ENCODE peak calls at places on chromosome 2, in eight cellular contexts. One of them, this sample, is unnamed.

GRCh38 chr2:197873293-197873701 is 68.9 kb downstream of the PLCL1 start:
- DNase-seq in tibial artery: no peak
- DNase-seq in BE2C: peak; percentile 16
- DNase-seq in heart left ventricle: peak; percentile 35
- DNase-seq in transverse colon: no peak
- DNase-seq in aorta: no peak
- DNase-seq in fibroblast of lung: peak; percentile 86
- DNase-seq in body of pancreas: no peak
- DNase-seq in this sample: no peak

GRCh38 chr2:200479617-200480292 is 30.1 kb downstream of the KCTD18 start:
- DNase-seq in tibial artery: no peak
- DNase-seq in BE2C: no peak
- DNase-seq in heart left ventricle: no peak
- DNase-seq in transverse colon: no peak
- DNase-seq in aorta: no peak
- DNase-seq in fibroblast of lung: peak; percentile 80
- DNase-seq in body of pancreas: no peak
- DNase-seq in this sample: no peak

GRCh38 chr2:228700638-228701037 is 519.2 kb upstream of the SPHKAP start:
- DNase-seq in tibial artery: no peak
- DNase-seq in BE2C: no peak
- DNase-seq in heart left ventricle: no peak
- DNase-seq in transverse colon: no peak
- DNase-seq in aorta: no peak
- DNase-seq in fibroblast of lung: peak; percentile 87
- DNase-seq in body of pancreas: no peak
- DNase-seq in this sample: no peak

GRCh38 chr2:230751062-230751461 is 38.4 kb downstream of the CAB39 start:
- DNase-seq in tibial artery: no peak
- DNase-seq in BE2C: no peak
- DNase-seq in heart left ventricle: no peak
- DNase-seq in transverse colon: no peak
- DNase-seq in aorta: no peak
- DNase-seq in fibroblast of lung: peak; percentile 81
- DNase-seq in body of pancreas: no peak
- DNase-seq in this sample: no peak

GRCh38 chr2:230582851-230583283 is 129.8 kb upstream of the CAB39 start:
- DNase-seq in tibial artery: no peak
- DNase-seq in BE2C: no peak
- DNase-seq in heart left ventricle: no peak
- DNase-seq in transverse colon: no peak
- DNase-seq in aorta: no peak
- DNase-seq in fibroblast of lung: peak; percentile 72
- DNase-seq in body of pancreas: no peak
- DNase-seq in this sample: no peak

GRCh38 chr2:143955416-143956075 is 564.4 kb downstream of the ZEB2 start:
- DNase-seq in tibial artery: no peak
- DNase-seq in BE2C: no peak
- DNase-seq in heart left ventricle: no peak
- DNase-seq in transverse colon: no peak
- DNase-seq in aorta: no peak
- DNase-seq in fibroblast of lung: peak; percentile 88
- DNase-seq in body of pancreas: peak; percentile 8
- DNase-seq in this sample: no peak

GRCh38 chr2:163191372-163191771 is 352.8 kb upstream of the KCNH7 start:
- DNase-seq in tibial artery: no peak
- DNase-seq in BE2C: peak; percentile 9
- DNase-seq in heart left ventricle: no peak
- DNase-seq in transverse colon: no peak
- DNase-seq in aorta: no peak
- DNase-seq in fibroblast of lung: peak; percentile 42
- DNase-seq in body of pancreas: peak; percentile 18
- DNase-seq in this sample: no peak

GRCh38 chr2:132606649-132607048 is 63.4 kb downstream of the LYPD1 start:
- DNase-seq in tibial artery: no peak
- DNase-seq in BE2C: no peak
- DNase-seq in heart left ventricle: no peak
- DNase-seq in transverse colon: no peak
- DNase-seq in aorta: no peak
- DNase-seq in fibroblast of lung: no peak
- DNase-seq in body of pancreas: no peak
- DNase-seq in this sample: no peak

GRCh38 chr2:26068602-26069298 is 34.9 kb downstream of the RAB10 start:
- DNase-seq in tibial artery: no peak
- DNase-seq in BE2C: no peak
- DNase-seq in heart left ventricle: no peak
- DNase-seq in transverse colon: peak; percentile 18
- DNase-seq in aorta: no peak
- DNase-seq in fibroblast of lung: peak; percentile 93
- DNase-seq in body of pancreas: peak; percentile 14
- DNase-seq in this sample: no peak

GRCh38 chr2:137969418-137969765 is 5.1 kb downstream of the HNMT start:
- DNase-seq in tibial artery: no peak
- DNase-seq in BE2C: no peak
- DNase-seq in heart left ventricle: no peak
- DNase-seq in transverse colon: no peak
- DNase-seq in aorta: no peak
- DNase-seq in fibroblast of lung: peak; percentile 98
- DNase-seq in body of pancreas: peak; percentile 33
- DNase-seq in this sample: no peak

GRCh38 chr2:6554403-6554802 is 311.3 kb downstream of the CMPK2 start:
- DNase-seq in tibial artery: no peak
- DNase-seq in BE2C: peak; percentile 28
- DNase-seq in heart left ventricle: no peak
- DNase-seq in transverse colon: no peak
- DNase-seq in aorta: no peak
- DNase-seq in fibroblast of lung: no peak
- DNase-seq in body of pancreas: no peak
- DNase-seq in this sample: no peak

GRCh38 chr2:25602333-25602723 is 71.0 kb downstream of the DTNB start:
- DNase-seq in tibial artery: no peak
- DNase-seq in BE2C: no peak
- DNase-seq in heart left ventricle: no peak
- DNase-seq in transverse colon: no peak
- DNase-seq in aorta: no peak
- DNase-seq in fibroblast of lung: no peak
- DNase-seq in body of pancreas: no peak
- DNase-seq in this sample: no peak

GRCh38 chr2:109129356-109129920 is 433 bp downstream of the SH3RF3 start:
- DNase-seq in tibial artery: no peak
- DNase-seq in BE2C: no peak
- DNase-seq in heart left ventricle: peak; percentile 42
- DNase-seq in transverse colon: no peak
- DNase-seq in aorta: peak; percentile 81
- DNase-seq in fibroblast of lung: peak; percentile 52
- DNase-seq in body of pancreas: no peak
- DNase-seq in this sample: peak; percentile 51

GRCh38 chr2:223815186-223815883 is 22.0 kb downstream of the AP1S3 start:
- DNase-seq in tibial artery: no peak
- DNase-seq in BE2C: no peak
- DNase-seq in heart left ventricle: no peak
- DNase-seq in transverse colon: no peak
- DNase-seq in aorta: no peak
- DNase-seq in fibroblast of lung: peak; percentile 97
- DNase-seq in body of pancreas: no peak
- DNase-seq in this sample: no peak

GRCh38 chr2:172435608-172435911 is 8.2 kb downstream of the ITGA6 start:
- DNase-seq in tibial artery: no peak
- DNase-seq in BE2C: no peak
- DNase-seq in heart left ventricle: no peak
- DNase-seq in transverse colon: no peak
- DNase-seq in aorta: no peak
- DNase-seq in fibroblast of lung: no peak
- DNase-seq in body of pancreas: no peak
- DNase-seq in this sample: no peak

GRCh38 chr2:26582890-26583289 is 58.3 kb downstream of the CIB4 start:
- DNase-seq in tibial artery: no peak
- DNase-seq in BE2C: no peak
- DNase-seq in heart left ventricle: no peak
- DNase-seq in transverse colon: no peak
- DNase-seq in aorta: peak; percentile 47
- DNase-seq in fibroblast of lung: no peak
- DNase-seq in body of pancreas: no peak
- DNase-seq in this sample: no peak

GRCh38 chr2:38315707-38316333 is 61.3 kb downstream of the ATL2 start:
- DNase-seq in tibial artery: no peak
- DNase-seq in BE2C: no peak
- DNase-seq in heart left ventricle: no peak
- DNase-seq in transverse colon: no peak
- DNase-seq in aorta: no peak
- DNase-seq in fibroblast of lung: peak; percentile 42
- DNase-seq in body of pancreas: no peak
- DNase-seq in this sample: no peak

GRCh38 chr2:236627193-236627592 is 57.6 kb downstream of the ACKR3 start:
- DNase-seq in tibial artery: peak; percentile 57
- DNase-seq in BE2C: no peak
- DNase-seq in heart left ventricle: no peak
- DNase-seq in transverse colon: no peak
- DNase-seq in aorta: peak; percentile 66
- DNase-seq in fibroblast of lung: no peak
- DNase-seq in body of pancreas: no peak
- DNase-seq in this sample: no peak

DNA sequence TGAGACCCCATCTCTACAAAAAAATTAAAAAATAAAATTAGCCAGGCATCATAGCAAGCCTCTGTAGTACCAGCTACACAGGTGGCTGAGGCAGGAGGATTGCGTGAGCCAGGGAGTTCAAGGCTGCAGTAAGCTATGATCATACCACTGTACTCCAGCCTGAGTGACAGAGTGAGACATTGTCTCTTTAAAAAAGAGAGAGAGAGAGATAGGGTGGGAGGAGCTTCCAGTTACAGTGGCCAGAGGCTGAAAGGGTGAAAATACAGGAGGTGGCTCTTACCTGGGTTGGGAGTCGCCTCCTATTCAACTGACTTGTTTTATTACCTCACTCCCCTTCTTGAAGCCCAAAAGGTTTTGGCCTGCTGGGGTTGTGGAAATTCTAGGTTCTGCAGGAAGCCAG is 17.2 kb downstream of the DYNC2LI1 start:
- DNase-seq in tibial artery: no peak
- DNase-seq in BE2C: no peak
- DNase-seq in heart left ventricle: no peak
- DNase-seq in transverse colon: no peak
- DNase-seq in aorta: no peak
- DNase-seq in fibroblast of lung: no peak
- DNase-seq in body of pancreas: no peak
- DNase-seq in this sample: no peak
- H3K27me3 ChIP-seq in tibial artery: no peaks in the 10 kb centered on the region
- H3K27me3 ChIP-seq in BE2C: no peaks in the 10 kb centered on the region
- H3K27me3 ChIP-seq in heart left ventricle: no peaks in the 10 kb centered on the region
- H3K27me3 ChIP-seq in transverse colon: no peaks in the 10 kb centered on the region
- H3K27me3 ChIP-seq in aorta: no peaks in the 10 kb centered on the region
- H3K27me3 ChIP-seq in fibroblast of lung: no peaks in the 10 kb centered on the region
- H3K27me3 ChIP-seq in body of pancreas: no peaks in the 10 kb centered on the region
- H3K27me3 ChIP-seq in this sample: no peaks in the 10 kb centered on the region

GRCh38 chr2:189299974-189300373 is 120.4 kb upstream of the COL5A2 start:
- DNase-seq in tibial artery: no peak
- DNase-seq in BE2C: no peak
- DNase-seq in heart left ventricle: no peak
- DNase-seq in transverse colon: no peak
- DNase-seq in aorta: no peak
- DNase-seq in fibroblast of lung: no peak
- DNase-seq in body of pancreas: no peak
- DNase-seq in this sample: no peak
- H3K4me1 ChIP-seq in tibial artery: no peaks in the 10 kb centered on the region
- H3K4me1 ChIP-seq in BE2C: no peaks in the 10 kb centered on the region
- H3K4me1 ChIP-seq in heart left ventricle: no peaks in the 10 kb centered on the region
- H3K4me1 ChIP-seq in transverse colon: no peaks in the 10 kb centered on the region
- H3K4me1 ChIP-seq in aorta: no peaks in the 10 kb centered on the region
- H3K4me1 ChIP-seq in fibroblast of lung: peaks cover 7% of the 10 kb centered on the region
- H3K4me1 ChIP-seq in body of pancreas: no peaks in the 10 kb centered on the region
- H3K4me1 ChIP-seq in this sample: no peaks in the 10 kb centered on the region

DNA sequence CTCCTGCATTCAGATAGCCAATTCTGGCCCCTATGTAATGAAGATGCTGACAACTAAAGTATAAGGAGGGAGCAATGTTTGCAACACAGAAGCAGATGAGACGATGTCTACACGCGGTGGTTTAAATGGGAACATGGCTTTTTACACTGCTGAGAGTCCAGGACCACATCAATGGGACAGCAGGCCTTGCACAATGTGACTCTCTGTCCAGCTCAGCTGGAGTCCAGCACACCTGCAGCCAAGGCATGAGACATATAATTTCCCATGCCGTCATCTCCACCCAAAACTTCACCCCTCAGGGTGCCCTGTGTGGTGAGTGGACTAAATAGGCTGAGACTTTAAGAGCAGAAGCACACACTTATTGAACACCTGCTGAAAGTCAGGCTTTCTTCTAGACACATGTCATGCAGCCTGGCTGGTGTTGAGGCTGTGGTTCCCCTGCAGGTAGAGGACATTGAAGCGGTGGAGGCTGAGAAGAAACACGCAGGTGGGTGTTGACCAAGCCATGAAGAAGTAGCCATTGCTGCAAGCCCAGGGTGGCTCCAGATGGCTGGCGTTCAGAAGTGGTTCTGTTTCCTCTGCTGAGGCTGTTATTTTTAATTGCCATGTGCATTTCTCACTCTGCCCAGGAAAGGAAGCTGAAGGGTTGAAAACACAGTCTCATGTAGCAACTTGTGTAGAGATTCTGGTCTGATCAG is 345.6 kb downstream of the MYCN start:
- DNase-seq in tibial artery: no peak
- DNase-seq in BE2C: peak; percentile 100
- DNase-seq in heart left ventricle: no peak
- DNase-seq in transverse colon: no peak
- DNase-seq in aorta: no peak
- DNase-seq in fibroblast of lung: no peak
- DNase-seq in body of pancreas: no peak
- DNase-seq in this sample: no peak
- H3K27me3 ChIP-seq in tibial artery: peaks cover 6% of the 10 kb centered on the region
- H3K27me3 ChIP-seq in BE2C: no peaks in the 10 kb centered on the region
- H3K27me3 ChIP-seq in heart left ventricle: no peaks in the 10 kb centered on the region
- H3K27me3 ChIP-seq in transverse colon: no peaks in the 10 kb centered on the region
- H3K27me3 ChIP-seq in aorta: no peaks in the 10 kb centered on the region
- H3K27me3 ChIP-seq in fibroblast of lung: no peaks in the 10 kb centered on the region
- H3K27me3 ChIP-seq in body of pancreas: no peaks in the 10 kb centered on the region
- H3K27me3 ChIP-seq in this sample: no peaks in the 10 kb centered on the region

GRCh38 chr2:219567791-219568361 is 3.5 kb downstream of the OBSL1 start:
- DNase-seq in tibial artery: no peak
- DNase-seq in BE2C: no peak
- DNase-seq in heart left ventricle: no peak
- DNase-seq in transverse colon: no peak
- DNase-seq in aorta: peak; percentile 74
- DNase-seq in fibroblast of lung: no peak
- DNase-seq in body of pancreas: no peak
- DNase-seq in this sample: no peak

GRCh38 chr2:219570924-219571310 is 422 bp downstream of the OBSL1 start:
- DNase-seq in tibial artery: no peak
- DNase-seq in BE2C: no peak
- DNase-seq in heart left ventricle: no peak
- DNase-seq in transverse colon: no peak
- DNase-seq in aorta: peak; percentile 81
- DNase-seq in fibroblast of lung: peak; percentile 42
- DNase-seq in body of pancreas: peak; percentile 43
- DNase-seq in this sample: no peak

GRCh38 chr2:219569635-219570034 is 1.7 kb downstream of the OBSL1 start:
- DNase-seq in tibial artery: no peak
- DNase-seq in BE2C: no peak
- DNase-seq in heart left ventricle: no peak
- DNase-seq in transverse colon: no peak
- DNase-seq in aorta: no peak
- DNase-seq in fibroblast of lung: no peak
- DNase-seq in body of pancreas: no peak
- DNase-seq in this sample: no peak

GRCh38 chr2:219570194-219570923 is 980 bp downstream of the OBSL1 start:
- DNase-seq in tibial artery: no peak
- DNase-seq in BE2C: no peak
- DNase-seq in heart left ventricle: peak; percentile 45
- DNase-seq in transverse colon: peak; percentile 23
- DNase-seq in aorta: peak; percentile 78
- DNase-seq in fibroblast of lung: peak; percentile 36
- DNase-seq in body of pancreas: peak; percentile 54
- DNase-seq in this sample: peak; percentile 51

GRCh38 chr2:219569041-219569440 is 2.3 kb downstream of the OBSL1 start:
- DNase-seq in tibial artery: no peak
- DNase-seq in BE2C: peak; percentile 59
- DNase-seq in heart left ventricle: no peak
- DNase-seq in transverse colon: no peak
- DNase-seq in aorta: peak; percentile 54
- DNase-seq in fibroblast of lung: no peak
- DNase-seq in body of pancreas: no peak
- DNase-seq in this sample: no peak
- H3K4me1 ChIP-seq in tibial artery: peaks cover 5% of the 10 kb centered on the region
- H3K4me1 ChIP-seq in BE2C: peaks cover 15% of the 10 kb centered on the region
- H3K4me1 ChIP-seq in heart left ventricle: peaks cover 11% of the 10 kb centered on the region
- H3K4me1 ChIP-seq in transverse colon: peaks cover 12% of the 10 kb centered on the region
- H3K4me1 ChIP-seq in aorta: no peaks in the 10 kb centered on the region
- H3K4me1 ChIP-seq in fibroblast of lung: peaks cover 3% of the 10 kb centered on the region
- H3K4me1 ChIP-seq in body of pancreas: peaks cover 21% of the 10 kb centered on the region
- H3K4me1 ChIP-seq in this sample: peaks cover 9% of the 10 kb centered on the region